ENCODE peak calls at places on chromosomes 3 and 15, in nine cellular contexts. F is CMK; L is stimulated activated CD4-positive, alpha-beta T cell treated with anti-CD3 and anti-CD28 coated beads, Interleukin-12 subunit alpha, Interleukin-12 subunit beta, amount 100 ng/mL, for 4 hours; D is SW 1271; T is T-helper 2 cell; J is HS-5; O is stomach; A is mucosa of gallbladder; Q is NCI-H524. S is an unnamed sample.

GRCh38 chr15:83613716-83614115 is 40.2 kb upstream of the ADAMTSL3 start:
- DNase-seq in F (no peak), T (no peak), Q (no peak), O (no peak), A (no peak), J (no peak), L (no peak), D (no peak), S (no peak)

GRCh38 chr3:125313060-125313635 is 62.0 kb downstream of the ZNF148 start:
- DNase-seq in O (no peak), L (no peak), A (no peak), Q (no peak), T (no peak), J (peak; percentile 73), F (no peak), D (no peak), S (no peak)

GRCh38 chr3:4843619-4844018 is 135.6 kb upstream of the BHLHE40 start:
- DNase-seq in Q (no peak), T (no peak), A (no peak), F (no peak), L (no peak), O (no peak), J (no peak), D (no peak), S (no peak)

GRCh38 chr3:192372627-192373026 is 354.7 kb downstream of the FGF12 start:
- DNase-seq in Q (peak; percentile 98), J (no peak), A (no peak), L (no peak), T (no peak), D (no peak), O (no peak), F (no peak), S (no peak)

GRCh38 chr3:14780927-14781507 is 37.7 kb upstream of the FGD5 start:
- DNase-seq in A (peak; percentile 67), J (no peak), O (peak; percentile 69), F (no peak), Q (peak; percentile 69), D (no peak), T (no peak), L (peak; percentile 8), S (peak; percentile 27)

GRCh38 chr15:47570044-47570443 is 147.3 kb upstream of the SEMA6D start:
- DNase-seq in L (no peak), J (no peak), O (no peak), A (no peak), D (no peak), Q (no peak), F (no peak), T (no peak), S (no peak)

GRCh38 chr3:195033531-195034091 is 237.3 kb downstream of the XXYLT1 start:
- DNase-seq in O (peak; percentile 80), J (no peak), T (no peak), L (no peak), Q (no peak), F (no peak), A (peak; percentile 73), D (no peak), S (no peak)

GRCh38 chr15:31397851-31398661 is 71.4 kb downstream of the KLF13 start:
- DNase-seq in T (no peak), J (no peak), F (no peak), D (no peak), L (no peak), O (no peak), Q (peak; percentile 47), A (no peak), S (no peak)

GRCh38 chr3:5806192-5806591 is 618.7 kb downstream of the EDEM1 start:
- DNase-seq in D (no peak), A (peak; percentile 10), Q (peak; percentile 53), O (no peak), L (no peak), J (no peak), T (no peak), F (no peak), S (no peak)

GRCh38 chr3:107985496-107985895 is 105.3 kb downstream of the CD47 start:
- DNase-seq in O (no peak), Q (no peak), F (no peak), A (no peak), L (no peak), T (no peak), J (no peak), D (no peak), S (peak; percentile 19)

GRCh38 chr3:73294532-73294931 is 233.1 kb downstream of the EBLN2 start:
- DNase-seq in J (no peak), A (no peak), D (no peak), Q (no peak), T (no peak), L (no peak), F (no peak), O (no peak), S (no peak)

GRCh38 chr15:73941044-73941443 is 14.8 kb downstream of the LOXL1 start:
- DNase-seq in L (no peak), F (no peak), D (no peak), T (no peak), A (no peak), J (peak; percentile 94), Q (peak; percentile 74), O (no peak), S (peak; percentile 71)

GRCh38 chr3:123636431-123636841 is 51.6 kb upstream of the HACD2 start:
- DNase-seq in F (no peak), L (no peak), O (no peak), Q (peak; percentile 97), T (no peak), A (no peak), D (no peak), J (no peak), S (no peak)

GRCh38 chr3:141377377-141377776 is 9.1 kb downstream of the ZBTB38 start:
- DNase-seq in D (no peak), L (no peak), Q (no peak), A (no peak), O (no peak), F (no peak), J (no peak), T (no peak), S (no peak)

GRCh38 chr15:25068696-25069095 is 113.9 kb downstream of the SNRPN start:
- DNase-seq in Q (no peak), D (no peak), J (no peak), L (no peak), O (no peak), A (no peak), F (no peak), T (no peak), S (no peak)

GRCh38 chr3:43062556-43063040 is 43.3 kb downstream of the POMGNT2 start:
- DNase-seq in F (peak; percentile 39), J (no peak), T (no peak), Q (no peak), A (no peak), O (no peak), L (no peak), D (no peak), S (no peak)

GRCh38 chr15:73389971-73390544 is 21.3 kb upstream of the HCN4 start:
- DNase-seq in L (no peak), F (no peak), D (no peak), J (no peak), O (no peak), T (no peak), A (peak; percentile 32), Q (no peak), S (no peak)

GRCh38 chr15:39332846-39333245 is 248.0 kb upstream of the THBS1 start:
- DNase-seq in A (no peak), F (no peak), Q (no peak), L (no peak), T (no peak), J (no peak), D (no peak), O (no peak), S (no peak)

GRCh38 chr15:73330206-73331051 is 38.3 kb downstream of the HCN4 start:
- DNase-seq in D (no peak), Q (no peak), F (no peak), A (no peak), L (no peak), T (no peak), O (no peak), J (no peak), S (no peak)

GRCh38 chr3:100615684-100616083 is 6.3 kb downstream of the ADGRG7 start:
- DNase-seq in F (no peak), T (no peak), O (no peak), L (no peak), J (no peak), Q (peak; percentile 78), D (no peak), A (no peak), S (no peak)

GRCh38 chr15:80275946-80276345 is 23.9 kb upstream of the CTXND1 start:
- DNase-seq in O (no peak), T (no peak), D (no peak), Q (peak; percentile 86), F (no peak), J (peak; percentile 30), A (no peak), L (no peak), S (peak; percentile 60)